ENCODE peak calls at places on chromosomes 13 and 19, in four cellular contexts. O is T-helper 2 cell, N is frontal cortex, Q is GM10248. W is an unnamed sample.

GRCh38 chr13:113804703-113805430 is 45.8 kb downstream of the TMEM255B start:
- DNase-seq in O (no peak), N (no peak), Q (no peak), W (peak)

GRCh38 chr13:80312967-80313366 is 28.0 kb downstream of the SPRY2 start:
- DNase-seq in O (no peak), N (no peak), Q (no peak), W (no peak)

GRCh38 chr13:73216381-73216831 is 157.6 kb downstream of the KLF5 start:
- DNase-seq in N (no peak), Q (no peak), O (no peak), W (no peak)

GRCh38 chr13:109778102-109778542 is 8.3 kb downstream of the IRS2 start:
- DNase-seq in O (no peak), Q (no peak), N (no peak), W (peak)

GRCh38 chr19:53608381-53608780 is 23.4 kb upstream of the DPRX start:
- DNase-seq in Q (no peak), O (no peak), N (no peak), W (no peak)

GRCh38 chr13:34207334-34207733 is 389.4 kb downstream of the RFC3 start:
- DNase-seq in O (no peak), Q (no peak), N (no peak), W (peak)

GRCh38 chr13:98658131-98658530 is 81.2 kb upstream of the STK24 start:
- DNase-seq in Q (no peak), N (no peak), O (no peak), W (no peak)

GRCh38 chr19:44356383-44357111 is at the start of gene ZNF112:
- DNase-seq in O (no peak), Q (no peak), N (peak), W (peak)

GRCh38 chr19:39160889-39161672 is 35.5 kb downstream of the PAK4 start:
- DNase-seq in O (no peak), Q (no peak), N (no peak), W (no peak)

GRCh38 chr13:110546389-110546788 is 15.1 kb downstream of the RAB20 start:
- DNase-seq in Q (no peak), O (no peak), N (no peak), W (no peak)

GRCh38 chr13:40318366-40318765 is 348.1 kb downstream of the FOXO1 start:
- DNase-seq in O (no peak), N (no peak), Q (no peak), W (peak)

GRCh38 chr19:43532571-43532961 is 422 bp upstream of the ZNF575 start:
- DNase-seq in O (no peak), Q (peak), N (no peak), W (peak)

GRCh38 chr19:41711376-41712261 is 3.2 kb downstream of the CEACAM5 start:
- DNase-seq in Q (no peak), O (no peak), N (no peak), W (no peak)

GRCh38 chr13:37706041-37706440 is 107.5 kb upstream of the POSTN start:
- DNase-seq in O (no peak), N (no peak), Q (no peak), W (peak)

GRCh38 chr13:29472317-29472961 is 123.0 kb downstream of the SLC7A1 start:
- DNase-seq in N (no peak), Q (peak), O (no peak), W (peak)

GRCh38 chr13:74770361-74770760 is 636.2 kb upstream of the KLF12 start:
- DNase-seq in O (no peak), N (no peak), Q (no peak), W (no peak)

GRCh38 chr19:1026189-1027019 is at the start of gene CNN2:
- DNase-seq in O (peak), Q (peak), N (peak), W (peak)

GRCh38 chr19:46913852-46914430 is 53.1 kb downstream of the ARHGAP35 start:
- DNase-seq in Q (peak), N (no peak), O (no peak), W (no peak)

GRCh38 chr13:31476753-31477152 is 262.6 kb upstream of the RXFP2 start:
- DNase-seq in N (no peak), O (no peak), Q (no peak), W (no peak)

W was measured in NCI-H82.